ENCODE peak calls at places on chromosomes 6 and 20, in eight cellular contexts. N, D, C, B, O, G, J and Z are unnamed samples.

GRCh38 chr6:38064431-38064830 is 244.9 kb downstream of the ZFAND3 start:
- DNase-seq in B (peak; percentile 24), J (no peak), D (no peak), O (no peak), G (no peak), N (no peak), C (peak; percentile 27), Z (no peak)

GRCh38 chr20:31494131-31494530 is 19.0 kb downstream of the REM1 start:
- DNase-seq in J (no peak), O (peak; percentile 48), B (peak; percentile 66), D (no peak), G (no peak), N (no peak), C (peak; percentile 60), Z (no peak)

GRCh38 chr6:124968401-124968800 is 6.2 kb downstream of the RNF217 start:
- DNase-seq in G (no peak), N (no peak), D (no peak), J (no peak), C (no peak), O (no peak), B (no peak), Z (no peak)

GRCh38 chr20:32439132-32439829 is 81.2 kb downstream of the ASXL1 start:
- DNase-seq in C (peak; percentile 96), N (peak; percentile 53), G (no peak), J (no peak), B (peak; percentile 72), O (peak; percentile 17), D (no peak), Z (peak; percentile 44)

GRCh38 chr20:57996465-57996864 is 232.0 kb downstream of the ANKRD60 start:
- DNase-seq in J (no peak), D (no peak), G (no peak), C (peak; percentile 53), O (no peak), B (no peak), N (no peak), Z (no peak)

GRCh38 chr6:148169701-148170100 is 172.9 kb upstream of the SASH1 start:
- DNase-seq in G (no peak), B (no peak), D (no peak), C (no peak), O (no peak), J (no peak), N (no peak), Z (no peak)

GRCh38 chr20:63101781-63102719 is 95.3 kb upstream of the BHLHE23 start:
- DNase-seq in G (peak; percentile 42), J (peak; percentile 74), B (peak; percentile 78), D (peak; percentile 37), C (peak; percentile 68), O (peak; percentile 44), N (no peak), Z (peak; percentile 70)

GRCh38 chr6:146595981-146596731 is 2.6 kb upstream of the ADGB start:
- DNase-seq in D (no peak), C (no peak), J (no peak), G (no peak), N (no peak), B (no peak), O (no peak), Z (no peak)

GRCh38 chr6:160427312-160428068 is 79.3 kb downstream of the SLC22A3 start:
- DNase-seq in N (no peak), O (no peak), D (no peak), C (no peak), B (no peak), G (no peak), J (no peak), Z (no peak)

GRCh38 chr6:166448432-166448831 is 65.7 kb upstream of the MPC1 start:
- DNase-seq in C (no peak), D (no peak), B (no peak), G (no peak), J (no peak), O (no peak), N (no peak), Z (no peak)

GRCh38 chr20:41654884-41655283 is 36.7 kb upstream of the CHD6 start:
- DNase-seq in C (peak; percentile 27), O (peak; percentile 52), J (no peak), N (no peak), G (no peak), B (peak; percentile 57), D (no peak), Z (no peak)

GRCh38 chr6:170186006-170186908 is 104.6 kb downstream of the DLL1 start:
- DNase-seq in D (peak; percentile 16), G (no peak), J (no peak), O (no peak), B (no peak), N (no peak), C (no peak), Z (no peak)

GRCh38 chr6:31129130-31129529 is 8.9 kb upstream of the CDSN start:
- DNase-seq in O (no peak), D (no peak), G (no peak), B (no peak), N (no peak), C (no peak), J (no peak), Z (no peak)

GRCh38 chr6:104958178-104958520 is 1.2 kb downstream of the LIN28B start:
- DNase-seq in N (no peak), O (no peak), C (no peak), B (no peak), D (no peak), J (no peak), G (no peak), Z (no peak)

GRCh38 chr6:113010590-113010989 is 663.5 kb downstream of the RFPL4B start:
- DNase-seq in B (no peak), G (no peak), J (no peak), O (no peak), N (no peak), C (no peak), D (no peak), Z (no peak)

GRCh38 chr20:34515484-34516037 is 661 bp upstream of the DYNLRB1 start:
- DNase-seq in O (peak; percentile 80), G (peak; percentile 51), N (no peak), B (peak; percentile 22), C (peak; percentile 19), D (peak; percentile 83), J (peak; percentile 74), Z (peak; percentile 70)

GRCh38 chr6:52544325-52545022 is 32.4 kb downstream of the TRAM2 start:
- DNase-seq in O (no peak), N (no peak), B (no peak), D (no peak), J (no peak), C (peak; percentile 72), G (no peak), Z (no peak)

GRCh38 chr20:21230686-21231085 is 72.4 kb upstream of the XRN2 start:
- DNase-seq in C (no peak), J (no peak), N (no peak), G (no peak), O (no peak), B (no peak), D (no peak), Z (no peak)

GRCh38 chr20:36091561-36092423 is 62.7 kb upstream of the EPB41L1 start:
- DNase-seq in G (no peak), N (no peak), O (no peak), B (no peak), C (no peak), D (no peak), J (no peak), Z (no peak)

GRCh38 chr6:21101694-21102093 is 491.9 kb upstream of the SOX4 start:
- DNase-seq in G (no peak), N (no peak), D (no peak), B (no peak), J (no peak), O (no peak), C (no peak), Z (no peak)

GRCh38 chr6:100379386-100379785 is 85.3 kb downstream of the SIM1 start:
- DNase-seq in C (peak; percentile 23), J (no peak), D (no peak), G (no peak), N (no peak), B (no peak), O (no peak), Z (no peak)

GRCh38 chr20:46507760-46508407 is 5.5 kb downstream of the ZNF334 start:
- DNase-seq in D (no peak), B (no peak), J (no peak), C (no peak), G (no peak), N (no peak), O (no peak), Z (no peak)

GRCh38 chr6:41518118-41518517 is 28.1 kb upstream of the FOXP4 start:
- DNase-seq in O (peak; percentile 37), D (peak; percentile 77), G (no peak), N (no peak), C (no peak), B (no peak), J (no peak), Z (no peak)

GRCh38 chr6:139776051-139776450 is 401.6 kb upstream of the CITED2 start:
- DNase-seq in D (peak; percentile 38), J (no peak), O (no peak), G (no peak), C (no peak), B (no peak), N (no peak), Z (no peak)

GRCh38 chr20:36717657-36718056 is 28.2 kb downstream of the NDRG3 start:
- DNase-seq in G (no peak), J (peak; percentile 1), O (no peak), C (peak; percentile 8), B (no peak), N (no peak), D (no peak), Z (no peak)

GRCh38 chr6:75449625-75450206 is 43.9 kb downstream of the FILIP1 start:
- DNase-seq in O (no peak), N (peak; percentile 66), C (peak; percentile 69), D (no peak), G (no peak), J (no peak), B (peak; percentile 36), Z (no peak)

GRCh38 chr6:169345198-169345597 is 91.6 kb upstream of the THBS2 start:
- DNase-seq in C (no peak), B (no peak), N (no peak), D (no peak), G (no peak), O (peak; percentile 32), J (no peak), Z (no peak)

GRCh38 chr6:147716434-147716833 is 207.9 kb downstream of the SAMD5 start:
- DNase-seq in G (no peak), N (no peak), J (no peak), C (no peak), D (no peak), B (no peak), O (no peak), Z (no peak)

GRCh38 chr6:38508286-38508685 is 131.4 kb downstream of the BTBD9 start:
- DNase-seq in O (no peak), B (no peak), C (no peak), N (no peak), J (no peak), D (no peak), G (no peak), Z (no peak)